ENCODE peak calls at places on chromosomes 3 and 15, in seven cellular contexts. One of them, this sample, is unnamed.

GRCh38 chr15:25134546-25134945 is 179.8 kb downstream of the SNRPN start:
- DNase-seq in A549: no peak
- DNase-seq in HCT116: no peak
- DNase-seq in esophagus muscularis mucosa: no peak
- DNase-seq in body of pancreas: no peak
- DNase-seq in adrenal gland: no peak
- DNase-seq in stomach: no peak
- DNase-seq in this sample: no peak

GRCh38 chr3:152516195-152516594 is 247.5 kb downstream of the MBNL1 start:
- DNase-seq in A549: no peak
- DNase-seq in HCT116: no peak
- DNase-seq in esophagus muscularis mucosa: no peak
- DNase-seq in body of pancreas: no peak
- DNase-seq in adrenal gland: no peak
- DNase-seq in stomach: no peak
- DNase-seq in this sample: no peak

GRCh38 chr3:57910988-57911387 is 97.2 kb upstream of the FLNB start:
- DNase-seq in A549: peak
- DNase-seq in HCT116: peak
- DNase-seq in esophagus muscularis mucosa: no peak
- DNase-seq in body of pancreas: peak
- DNase-seq in adrenal gland: no peak
- DNase-seq in stomach: no peak
- DNase-seq in this sample: no peak

GRCh38 chr3:66582721-66583141 is 81.9 kb upstream of the LRIG1 start:
- DNase-seq in A549: no peak
- DNase-seq in HCT116: no peak
- DNase-seq in esophagus muscularis mucosa: no peak
- DNase-seq in body of pancreas: peak
- DNase-seq in adrenal gland: no peak
- DNase-seq in stomach: no peak
- DNase-seq in this sample: no peak

GRCh38 chr15:60379466-60380274 is 18.1 kb downstream of the ANXA2 start:
- DNase-seq in A549: peak
- DNase-seq in HCT116: peak
- DNase-seq in esophagus muscularis mucosa: no peak
- DNase-seq in body of pancreas: peak
- DNase-seq in adrenal gland: no peak
- DNase-seq in stomach: no peak
- DNase-seq in this sample: no peak

GRCh38 chr15:45441036-45441435 is 62.7 kb upstream of the GATM start:
- DNase-seq in A549: no peak
- DNase-seq in HCT116: no peak
- DNase-seq in esophagus muscularis mucosa: no peak
- DNase-seq in body of pancreas: no peak
- DNase-seq in adrenal gland: no peak
- DNase-seq in stomach: no peak
- DNase-seq in this sample: no peak

GRCh38 chr3:120846073-120846472 is 61.9 kb upstream of the STXBP5L start:
- DNase-seq in A549: no peak
- DNase-seq in HCT116: no peak
- DNase-seq in esophagus muscularis mucosa: no peak
- DNase-seq in body of pancreas: no peak
- DNase-seq in adrenal gland: no peak
- DNase-seq in stomach: no peak
- DNase-seq in this sample: no peak

GRCh38 chr3:154235330-154235729 is 89.0 kb downstream of the DHX36 start:
- DNase-seq in A549: no peak
- DNase-seq in HCT116: no peak
- DNase-seq in esophagus muscularis mucosa: no peak
- DNase-seq in body of pancreas: no peak
- DNase-seq in adrenal gland: no peak
- DNase-seq in stomach: no peak
- DNase-seq in this sample: no peak

GRCh38 chr15:25182736-25183445 is 228.1 kb downstream of the SNRPN start:
- DNase-seq in A549: no peak
- DNase-seq in HCT116: no peak
- DNase-seq in esophagus muscularis mucosa: no peak
- DNase-seq in body of pancreas: no peak
- DNase-seq in adrenal gland: peak
- DNase-seq in stomach: no peak
- DNase-seq in this sample: no peak

GRCh38 chr3:110620118-110620517 is 451.5 kb upstream of the NECTIN3 start:
- DNase-seq in A549: no peak
- DNase-seq in HCT116: no peak
- DNase-seq in esophagus muscularis mucosa: no peak
- DNase-seq in body of pancreas: no peak
- DNase-seq in adrenal gland: no peak
- DNase-seq in stomach: no peak
- DNase-seq in this sample: no peak

GRCh38 chr3:192935441-192935840 is 17.8 kb upstream of the MB21D2 start:
- DNase-seq in A549: no peak
- DNase-seq in HCT116: no peak
- DNase-seq in esophagus muscularis mucosa: no peak
- DNase-seq in body of pancreas: no peak
- DNase-seq in adrenal gland: no peak
- DNase-seq in stomach: no peak
- DNase-seq in this sample: peak

GRCh38 chr3:192931825-192932224 is 14.2 kb upstream of the MB21D2 start:
- DNase-seq in A549: no peak
- DNase-seq in HCT116: no peak
- DNase-seq in esophagus muscularis mucosa: no peak
- DNase-seq in body of pancreas: no peak
- DNase-seq in adrenal gland: no peak
- DNase-seq in stomach: no peak
- DNase-seq in this sample: no peak

GRCh38 chr3:192933779-192934456 is 16.3 kb upstream of the MB21D2 start:
- DNase-seq in A549: no peak
- DNase-seq in HCT116: no peak
- DNase-seq in esophagus muscularis mucosa: no peak
- DNase-seq in body of pancreas: no peak
- DNase-seq in adrenal gland: no peak
- DNase-seq in stomach: no peak
- DNase-seq in this sample: no peak

GRCh38 chr3:192930585-192930984 is 12.9 kb upstream of the MB21D2 start:
- DNase-seq in A549: no peak
- DNase-seq in HCT116: no peak
- DNase-seq in esophagus muscularis mucosa: no peak
- DNase-seq in body of pancreas: no peak
- DNase-seq in adrenal gland: no peak
- DNase-seq in stomach: no peak
- DNase-seq in this sample: no peak

GRCh38 chr3:192933259-192933658 is 15.6 kb upstream of the MB21D2 start:
- DNase-seq in A549: no peak
- DNase-seq in HCT116: no peak
- DNase-seq in esophagus muscularis mucosa: no peak
- DNase-seq in body of pancreas: no peak
- DNase-seq in adrenal gland: no peak
- DNase-seq in stomach: no peak
- DNase-seq in this sample: no peak
- TF ChIP-seq POLR2A in A549: no peak
- TF ChIP-seq POLR2A in HCT116: no peak
- TF ChIP-seq POLR2A in esophagus muscularis mucosa: no peak
- TF ChIP-seq POLR2A in body of pancreas: no peak
- TF ChIP-seq POLR2A in adrenal gland: no peak
- TF ChIP-seq POLR2A in stomach: no peak
- TF ChIP-seq POLR2A in this sample: no peak

DNA sequence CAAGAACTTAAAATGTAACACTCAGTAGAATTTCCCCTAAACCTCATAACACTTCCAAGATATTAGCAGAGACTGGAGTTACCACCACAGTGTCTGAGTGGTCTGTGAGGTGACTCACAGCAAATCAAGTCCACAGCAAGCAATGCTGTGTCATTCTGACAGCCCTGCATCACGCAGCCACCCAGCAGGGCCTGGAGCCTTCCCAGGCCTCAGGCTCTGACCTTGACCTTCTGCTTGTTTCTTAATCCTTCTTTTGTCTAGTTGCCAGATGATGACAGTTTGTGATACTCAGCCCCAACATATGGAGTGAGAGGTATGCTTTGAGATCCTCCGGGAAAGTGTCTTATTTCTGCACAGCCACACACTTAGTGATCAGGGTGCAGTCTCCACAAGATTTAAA is 82.5 kb downstream of the TOP2B start:
- DNase-seq in A549: peak
- DNase-seq in HCT116: no peak
- DNase-seq in esophagus muscularis mucosa: no peak
- DNase-seq in body of pancreas: no peak
- DNase-seq in adrenal gland: peak
- DNase-seq in stomach: no peak
- DNase-seq in this sample: peak
- TF ChIP-seq POLR2A in A549: no peak
- TF ChIP-seq POLR2A in HCT116: no peak
- TF ChIP-seq POLR2A in esophagus muscularis mucosa: no peak
- TF ChIP-seq POLR2A in body of pancreas: no peak
- TF ChIP-seq POLR2A in adrenal gland: no peak
- TF ChIP-seq POLR2A in stomach: no peak
- TF ChIP-seq POLR2A in this sample: no peak

GRCh38 chr15:42547926-42548257 is 701 bp downstream of the LRRC57 start:
- DNase-seq in A549: no peak
- DNase-seq in HCT116: no peak
- DNase-seq in esophagus muscularis mucosa: no peak
- DNase-seq in body of pancreas: no peak
- DNase-seq in adrenal gland: no peak
- DNase-seq in stomach: no peak
- DNase-seq in this sample: peak

GRCh38 chr15:42549782-42550392 is 1.2 kb downstream of the HAUS2 start:
- DNase-seq in A549: no peak
- DNase-seq in HCT116: no peak
- DNase-seq in esophagus muscularis mucosa: no peak
- DNase-seq in body of pancreas: no peak
- DNase-seq in adrenal gland: peak
- DNase-seq in stomach: no peak
- DNase-seq in this sample: no peak

GRCh38 chr15:42549052-42549491 is 434 bp downstream of the HAUS2 start:
- DNase-seq in A549: peak
- DNase-seq in HCT116: no peak
- DNase-seq in esophagus muscularis mucosa: no peak
- DNase-seq in body of pancreas: peak
- DNase-seq in adrenal gland: no peak
- DNase-seq in stomach: no peak
- DNase-seq in this sample: peak

GRCh38 chr15:42544858-42545629 is 3.5 kb downstream of the LRRC57 start:
- DNase-seq in A549: no peak
- DNase-seq in HCT116: no peak
- DNase-seq in esophagus muscularis mucosa: no peak
- DNase-seq in body of pancreas: no peak
- DNase-seq in adrenal gland: no peak
- DNase-seq in stomach: no peak
- DNase-seq in this sample: no peak

DNA sequence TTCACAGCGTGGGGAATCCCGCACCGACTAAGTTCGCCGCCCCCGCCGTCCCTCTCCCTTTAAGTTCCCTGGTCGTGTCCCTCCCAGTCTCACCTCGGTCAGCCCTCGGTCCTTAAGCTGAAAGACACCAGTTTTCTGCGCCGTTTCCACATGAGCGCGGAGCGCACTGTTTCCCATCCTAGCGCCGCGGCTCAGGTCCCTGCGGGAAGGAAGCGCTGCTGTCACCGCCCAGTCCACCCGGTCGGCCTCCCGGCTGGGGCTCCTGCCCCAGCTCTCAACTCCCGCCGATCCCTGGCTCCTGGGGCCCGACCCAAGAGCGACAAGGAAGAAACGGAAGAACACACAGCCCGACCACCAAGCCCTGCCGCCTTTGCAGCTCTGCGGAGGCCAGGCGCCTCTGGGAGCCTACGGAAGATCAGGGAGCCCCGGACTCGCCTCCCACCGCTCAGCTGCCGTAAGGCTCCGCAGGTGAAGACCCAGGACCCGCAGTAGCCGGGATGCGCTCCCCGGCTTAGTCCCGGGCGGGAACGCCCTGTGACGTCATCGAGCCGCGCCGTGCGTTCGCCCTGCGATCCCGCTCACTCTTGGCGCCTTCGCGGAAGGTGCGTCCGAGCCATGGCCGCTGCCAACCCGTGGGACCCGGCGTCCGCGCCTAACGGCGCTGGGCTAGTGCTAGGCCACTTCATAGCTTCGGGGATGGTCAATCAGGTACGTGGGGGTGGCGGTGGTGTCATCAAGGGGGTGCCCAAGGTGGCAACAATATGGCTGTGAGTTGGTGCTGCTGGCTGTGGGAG is at the start of the genes HAUS2 and LRRC57:
- DNase-seq in A549: peak
- DNase-seq in HCT116: peak
- DNase-seq in esophagus muscularis mucosa: peak
- DNase-seq in body of pancreas: peak
- DNase-seq in adrenal gland: peak
- DNase-seq in stomach: peak
- DNase-seq in this sample: peak
- TF ChIP-seq POLR2A in A549: peak
- TF ChIP-seq POLR2A in HCT116: peak
- TF ChIP-seq POLR2A in esophagus muscularis mucosa: peak
- TF ChIP-seq POLR2A in body of pancreas: peak
- TF ChIP-seq POLR2A in adrenal gland: peak
- TF ChIP-seq POLR2A in stomach: no peak
- TF ChIP-seq POLR2A in this sample: peak

GRCh38 chr3:123620338-123620737 is 35.5 kb upstream of the HACD2 start:
- DNase-seq in A549: no peak
- DNase-seq in HCT116: no peak
- DNase-seq in esophagus muscularis mucosa: no peak
- DNase-seq in body of pancreas: no peak
- DNase-seq in adrenal gland: no peak
- DNase-seq in stomach: no peak
- DNase-seq in this sample: no peak
- TF ChIP-seq POLR2A in A549: no peak
- TF ChIP-seq POLR2A in HCT116: no peak
- TF ChIP-seq POLR2A in esophagus muscularis mucosa: peak
- TF ChIP-seq POLR2A in body of pancreas: no peak
- TF ChIP-seq POLR2A in adrenal gland: no peak
- TF ChIP-seq POLR2A in stomach: no peak
- TF ChIP-seq POLR2A in this sample: no peak

GRCh38 chr3:49689046-49689886 is at the start of the genes MST1 and RNF123:
- DNase-seq in A549: peak
- DNase-seq in HCT116: peak
- DNase-seq in esophagus muscularis mucosa: peak
- DNase-seq in body of pancreas: peak
- DNase-seq in adrenal gland: peak
- DNase-seq in stomach: peak
- DNase-seq in this sample: peak
- TF ChIP-seq POLR2A in A549: peak
- TF ChIP-seq POLR2A in HCT116: peak
- TF ChIP-seq POLR2A in esophagus muscularis mucosa: peak
- TF ChIP-seq POLR2A in body of pancreas: peak
- TF ChIP-seq POLR2A in adrenal gland: peak
- TF ChIP-seq POLR2A in stomach: no peak
- TF ChIP-seq POLR2A in this sample: peak